ENCODE peak calls at places on chromosomes 4 and X, in four cellular contexts. E is aorta, J is spleen, H is fibroblast of lung. I is an unnamed sample.

GRCh38 chr4:10018818-10019438 is 2.4 kb downstream of the SLC2A9 start:
- DNase-seq in E (peak), J (peak), H (peak), I (peak)

GRCh38 chrX:72305286-72306084 is at the start of gene CITED1:
- DNase-seq in E (no peak), J (no peak), H (peak), I (no peak)

GRCh38 chr4:133161570-133161969 is 12.5 kb downstream of the PCDH10 start:
- DNase-seq in E (no peak), J (no peak), H (no peak), I (no peak)

GRCh38 chrX:56978172-56978571 is 17.2 kb downstream of the SPIN3 start:
- DNase-seq in E (no peak), J (no peak), H (peak), I (no peak)

GRCh38 chr4:159174645-159175147 is 71.8 kb downstream of the RAPGEF2 start:
- DNase-seq in E (no peak), J (no peak), H (no peak), I (no peak)

GRCh38 chr4:126957555-126958440 is 675.0 kb upstream of the INTU start:
- DNase-seq in E (no peak), J (no peak), H (peak), I (no peak)

GRCh38 chr4:8501781-8502180 is 61.2 kb downstream of the TRMT44 start:
- DNase-seq in E (no peak), J (no peak), H (no peak), I (no peak)

GRCh38 chrX:100913111-100913510 is 15.6 kb downstream of the XKRX start:
- DNase-seq in E (no peak), J (no peak), H (no peak), I (no peak)

GRCh38 chr4:16617416-16617815 is 281.0 kb downstream of the LDB2 start:
- DNase-seq in E (no peak), J (no peak), H (peak), I (no peak)

GRCh38 chrX:23883737-23884354 is 23.9 kb downstream of the APOO start:
- DNase-seq in E (no peak), J (no peak), H (peak), I (no peak)

GRCh38 chrX:134186362-134187121 is 50.4 kb upstream of the CCDC160 start:
- DNase-seq in E (no peak), J (no peak), H (no peak), I (no peak)

GRCh38 chrX:2933125-2933900 is 4.2 kb upstream of the ARSD start:
- DNase-seq in E (no peak), J (no peak), H (no peak), I (no peak)

GRCh38 chr4:76388160-76388908 is 32.6 kb downstream of the CCDC158 start:
- DNase-seq in E (no peak), J (no peak), H (peak), I (no peak)

GRCh38 chrX:103170216-103170615 is 44.7 kb upstream of the BEX4 start:
- DNase-seq in E (no peak), J (no peak), H (peak), I (no peak)

GRCh38 chr4:15479089-15479912 is 9.6 kb downstream of the CC2D2A start:
- DNase-seq in E (no peak), J (no peak), H (peak), I (peak)

GRCh38 chr4:14165253-14165942 is 537.9 kb upstream of the BOD1L1 start:
- DNase-seq in E (no peak), J (no peak), H (no peak), I (no peak)

GRCh38 chrX:80139564-80139963 is 125.0 kb downstream of the TBX22 start:
- DNase-seq in E (no peak), J (no peak), H (no peak), I (no peak)

GRCh38 chr4:55517526-55518229 is 29.0 kb downstream of the CLOCK start:
- DNase-seq in E (no peak), J (no peak), H (no peak), I (no peak)

GRCh38 chr4:94571720-94572119 is 120.0 kb downstream of the PDLIM5 start:
- DNase-seq in E (no peak), J (no peak), H (no peak), I (no peak)

GRCh38 chr4:41069268-41069667 is 145.1 kb downstream of the APBB2 start:
- DNase-seq in E (no peak), J (no peak), H (peak), I (no peak)

GRCh38 chr4:87461281-87461700 is 38.9 kb downstream of the NUDT9 start:
- DNase-seq in E (no peak), J (no peak), H (peak), I (no peak)

GRCh38 chr4:147707892-147708672 is 23.8 kb upstream of the ARHGAP10 start:
- DNase-seq in E (no peak), J (no peak), H (peak), I (no peak)

GRCh38 chr4:18882468-18882867 is 860.9 kb upstream of the LCORL start:
- DNase-seq in E (no peak), J (no peak), H (peak), I (no peak)

GRCh38 chrX:107619836-107620235 is 8.5 kb upstream of the PRPS1 start:
- DNase-seq in E (no peak), J (no peak), H (no peak), I (no peak)

GRCh38 chr4:74284074-74284473 is 24.2 kb upstream of the EPGN start:
- DNase-seq in E (no peak), J (no peak), H (peak), I (no peak)

GRCh38 chr4:121686265-121686664 is 10.5 kb downstream of the ANXA5 start:
- DNase-seq in E (no peak), J (no peak), H (no peak), I (no peak)

GRCh38 chrX:117973175-117974075 is 143.2 kb downstream of the KLHL13 start:
- DNase-seq in E (no peak), J (no peak), H (no peak), I (no peak)

GRCh38 chr4:18850763-18851331 is 829.3 kb upstream of the LCORL start:
- DNase-seq in E (no peak), J (no peak), H (peak), I (no peak)

GRCh38 chr4:52869196-52869595 is 7.1 kb downstream of the RASL11B start:
- DNase-seq in E (peak), J (no peak), H (peak), I (no peak)

DNA sequence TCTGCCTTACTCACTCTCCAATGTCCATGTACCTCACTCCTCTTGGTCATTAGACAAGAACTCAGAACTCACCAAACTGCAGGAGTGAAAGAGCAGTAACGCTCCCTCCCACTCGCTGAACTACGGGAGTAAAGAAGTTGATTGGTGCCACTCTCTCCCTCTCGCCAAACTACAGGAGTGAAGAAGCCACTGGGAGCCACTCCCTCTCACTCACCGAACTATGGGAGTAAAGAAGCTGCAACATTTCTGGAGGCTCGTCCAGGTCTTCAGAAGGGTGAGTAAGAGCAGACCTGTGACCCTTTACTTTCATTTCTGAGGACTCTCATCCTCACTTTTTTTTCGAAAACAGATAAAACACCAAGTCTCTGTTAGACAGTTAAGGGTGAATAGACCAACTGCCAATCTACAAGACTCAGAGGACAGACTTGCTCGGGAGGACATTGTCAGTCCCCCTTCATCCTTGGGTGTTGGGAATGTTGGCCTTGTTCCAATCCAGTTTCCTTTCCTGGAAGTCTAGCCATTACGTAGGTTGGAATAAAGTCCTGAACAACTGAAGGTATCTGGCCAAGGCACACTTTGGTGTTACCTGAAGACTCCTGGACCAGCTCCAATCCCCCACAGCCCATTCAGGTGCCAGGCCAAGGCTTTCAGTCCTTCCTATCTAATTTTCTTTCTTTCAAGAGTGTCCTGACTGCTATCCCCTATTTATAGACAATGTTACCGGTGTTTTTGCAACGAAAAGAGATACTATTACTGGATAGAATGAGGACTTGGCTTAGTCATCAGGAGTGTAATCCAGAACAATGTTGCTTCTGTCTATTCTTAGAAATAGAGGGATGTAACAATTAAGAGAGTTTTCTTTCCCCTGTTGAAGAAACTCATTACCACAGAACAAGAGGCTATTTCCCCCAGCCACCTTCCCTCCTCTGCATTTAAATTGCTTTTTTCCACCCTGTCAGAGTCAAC is 11.0 kb upstream of the COL25A1 start:
- DNase-seq in E (no peak), J (no peak), H (no peak), I (no peak)
- H3K4me3 ChIP-seq in E (no peak), J (no peak), H (no peak), I (no peak)

DNA sequence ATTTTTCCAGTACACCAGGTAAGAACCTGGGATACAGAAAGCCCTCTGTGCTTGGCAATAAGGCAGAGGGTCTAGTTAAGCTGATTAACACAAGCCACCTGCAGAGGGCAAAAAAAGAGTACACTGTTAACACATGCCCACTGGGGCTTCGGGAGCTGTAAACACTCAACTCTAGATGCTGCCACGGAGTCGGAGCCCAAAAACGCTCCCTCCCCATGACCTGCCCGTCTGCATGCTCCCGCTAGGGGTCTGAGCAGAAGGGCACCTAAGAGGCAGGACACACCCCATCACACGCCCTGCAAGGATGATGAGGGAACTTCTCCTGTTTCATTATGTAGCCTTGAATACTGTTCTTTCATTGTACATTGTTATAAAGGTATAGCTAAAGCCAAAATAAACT is 715.6 kb upstream of the AADAT start:
- DNase-seq in E (peak), J (peak), H (no peak), I (no peak)
- H3K27ac ChIP-seq in E (no peak), J (no peak), H (no peak), I (no peak)

GRCh38 chr4:152100378-152101201 is 339.8 kb upstream of the GATB start:
- DNase-seq in E (no peak), J (peak), H (no peak), I (no peak)

GRCh38 chr4:152101546-152102183 is 340.9 kb upstream of the GATB start:
- DNase-seq in E (no peak), J (no peak), H (no peak), I (no peak)

GRCh38 chr4:152099061-152099425 is 338.2 kb upstream of the GATB start:
- DNase-seq in E (no peak), J (no peak), H (no peak), I (no peak)

GRCh38 chr4:152098365-152099060 is 337.7 kb upstream of the GATB start:
- DNase-seq in E (no peak), J (no peak), H (no peak), I (no peak)

DNA sequence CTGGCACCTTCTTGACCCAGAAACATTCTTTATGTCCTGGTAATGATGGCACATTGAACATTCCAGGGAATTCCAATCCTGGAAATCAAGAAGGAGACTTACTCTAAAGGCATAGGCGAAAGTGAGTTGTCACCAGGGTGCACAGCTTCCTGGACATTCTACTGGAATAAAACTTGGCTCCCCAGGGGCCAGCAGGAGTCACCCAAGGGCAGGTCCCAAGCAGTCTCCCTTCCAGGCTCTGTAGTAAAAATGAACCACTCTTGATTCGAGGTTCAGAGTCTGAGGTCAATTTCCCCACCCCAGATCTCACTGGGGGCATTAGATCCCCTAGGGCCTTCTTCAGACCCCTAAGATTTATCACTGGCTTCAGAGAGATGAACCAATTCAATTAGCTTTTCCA is 338.7 kb upstream of the GATB start:
- DNase-seq in E (no peak), J (no peak), H (no peak), I (no peak)
- H3K4me3 ChIP-seq in E (no peak), J (no peak), H (no peak), I (no peak)

GRCh38 chrX:15129412-15129811 is 140.5 kb downstream of the ASB9 start:
- DNase-seq in E (no peak), J (no peak), H (no peak), I (no peak)
- H3K27ac ChIP-seq in E (no peak), J (no peak), H (no peak), I (no peak)

GRCh38 chr4:130563185-130563890 is 1467.4 kb downstream of the C4orf33 start:
- DNase-seq in E (peak), J (no peak), H (peak), I (peak)
- H3K4me3 ChIP-seq in E (no peak), J (peak), H (peak), I (no peak)

DNA sequence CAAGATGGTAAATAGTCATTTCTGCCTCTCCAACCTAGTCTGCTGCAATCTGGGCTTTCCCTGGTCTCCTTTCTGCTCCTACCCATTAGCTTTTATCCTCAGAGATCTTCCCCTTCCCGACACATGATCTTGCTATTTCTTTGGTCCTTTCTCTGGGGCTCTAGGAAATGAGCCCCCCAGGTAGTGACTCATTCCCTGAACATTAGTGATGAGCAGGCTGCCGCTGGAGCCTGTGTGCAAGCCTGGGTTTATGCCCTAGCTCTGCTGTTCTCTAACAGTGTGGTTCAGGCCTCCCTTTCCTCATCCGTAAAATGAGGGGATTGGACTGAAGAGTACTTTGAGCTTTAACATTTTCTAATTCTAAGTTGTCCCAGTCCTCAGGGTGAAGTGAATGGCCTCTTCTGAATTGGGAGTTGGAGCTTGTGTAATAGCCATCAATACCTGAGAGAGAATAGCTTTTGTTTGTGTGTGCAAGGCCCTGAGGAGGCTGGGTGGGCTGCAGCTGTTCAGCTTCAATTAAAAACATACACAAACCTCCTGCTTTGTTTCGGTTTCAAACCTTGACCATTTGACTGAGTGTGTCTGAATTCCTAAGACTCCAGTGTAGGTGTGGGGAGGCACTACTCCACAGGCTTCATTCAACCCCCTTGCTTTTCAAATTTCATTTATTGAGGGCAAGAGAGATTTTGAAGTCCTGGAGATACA is 115.6 kb upstream of the SCML1 start:
- DNase-seq in E (no peak), J (no peak), H (peak), I (no peak)
- H3K27ac ChIP-seq in E (no peak), J (no peak), H (no peak), I (no peak)

DNA sequence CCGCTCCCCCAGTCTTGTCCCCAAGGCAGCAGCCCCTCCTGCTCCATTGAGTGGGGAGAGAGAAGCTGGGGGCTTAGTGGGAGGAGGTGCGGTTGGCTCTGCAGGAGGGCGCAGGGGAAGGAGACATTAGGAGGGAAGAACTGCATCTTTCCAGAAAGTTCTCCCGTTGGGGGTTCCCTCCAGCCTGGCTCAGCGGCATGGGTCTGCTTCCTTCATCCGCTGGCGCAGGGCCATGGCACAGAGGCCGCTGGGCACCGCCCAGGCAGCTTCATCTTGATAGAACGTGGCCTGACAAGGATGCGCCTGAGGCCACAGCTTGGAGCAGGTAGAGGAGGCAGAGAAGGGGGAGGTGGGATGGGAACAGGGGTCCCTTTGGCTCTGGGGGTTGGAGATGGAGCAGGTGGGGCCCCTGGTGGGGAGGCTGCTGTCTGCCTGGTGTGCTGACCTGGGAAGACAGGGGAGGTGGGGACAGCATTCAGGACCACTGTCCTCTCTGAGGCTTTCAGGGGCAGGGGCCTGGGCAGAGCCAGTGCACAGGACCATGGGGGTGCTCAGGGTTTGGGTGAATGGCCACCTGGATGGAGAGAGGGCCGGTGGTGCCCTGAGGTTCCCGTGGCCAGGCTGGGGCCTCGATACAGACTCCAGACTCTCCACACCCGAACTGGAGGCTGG is 12.1 kb downstream of the DOK7 start:
- DNase-seq in E (no peak), J (peak), H (no peak), I (no peak)
- H3K4me3 ChIP-seq in E (no peak), J (no peak), H (no peak), I (no peak)

DNA sequence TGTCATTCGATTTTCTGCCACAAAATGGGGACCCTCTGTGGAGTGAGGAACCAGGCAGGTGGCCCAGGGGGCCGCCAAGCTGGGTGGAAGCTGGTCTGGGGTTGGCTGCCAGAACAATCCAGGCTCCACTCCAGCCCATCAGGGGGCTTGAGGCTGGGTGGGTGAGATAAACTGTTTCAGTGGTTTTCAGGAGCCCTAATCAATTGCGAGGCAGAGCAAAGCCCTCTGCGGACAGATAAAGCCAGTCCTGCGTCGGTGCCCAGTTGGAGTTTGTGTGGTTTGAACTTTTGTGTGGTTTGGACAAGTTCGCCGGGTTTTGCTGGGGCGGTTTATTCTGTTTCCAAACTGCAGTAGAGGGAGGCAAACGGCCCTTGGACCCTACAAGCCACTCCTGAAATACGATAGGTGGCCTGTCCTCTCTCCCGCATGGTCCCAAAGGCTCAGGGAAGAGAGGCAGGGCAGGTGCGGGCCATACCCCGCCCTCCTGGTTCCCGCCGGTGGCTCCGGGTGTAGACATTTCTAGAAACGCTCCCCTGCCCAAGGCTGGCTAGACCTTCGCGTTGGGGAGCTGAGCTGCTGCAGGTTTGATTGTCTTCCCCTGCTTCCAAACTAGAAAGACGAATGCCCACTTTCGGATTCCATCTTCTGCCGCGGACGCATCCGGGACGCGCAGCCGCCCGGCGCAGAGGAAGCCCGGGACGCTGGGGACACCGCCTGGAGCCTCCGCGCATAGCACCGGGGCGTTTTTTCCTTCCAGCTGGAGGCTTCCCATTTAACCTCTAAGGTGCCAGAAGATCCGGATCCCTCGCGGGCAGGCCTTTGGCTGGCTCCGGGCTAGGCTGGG is 169.0 kb upstream of the BCOR start:
- DNase-seq in E (peak), J (peak), H (peak), I (no peak)
- H3K27ac ChIP-seq in E (peak), J (peak), H (peak), I (no peak)